ENCODE peak calls at places on chromosome 1, in six cellular contexts. K is A549, X is HepG2, T is GM12878, H is upper lobe of left lung, V is K562. O is an unnamed sample.

GRCh38 chr1:183810172-183810571 is 5.3 kb downstream of the RGL1 start:
- ATAC-seq in K (no peak), X (no peak), T (peak), H (no peak), V (no peak), O (no peak)

GRCh38 chr1:82398357-82398756 is 597.6 kb downstream of the ADGRL2 start:
- ATAC-seq in K (no peak), X (no peak), T (no peak), H (no peak), V (no peak), O (no peak)

GRCh38 chr1:158564608-158565007 is 5.8 kb downstream of the OR6P1 start:
- ATAC-seq in K (no peak), X (no peak), T (no peak), H (no peak), V (no peak), O (no peak)

GRCh38 chr1:34929853-34930701 is 627 bp upstream of the DLGAP3 start:
- ATAC-seq in K (no peak), X (peak), T (no peak), H (no peak), V (no peak), O (no peak)

GRCh38 chr1:78560811-78561210 is 59.4 kb upstream of the IFI44L start:
- ATAC-seq in K (no peak), X (no peak), T (no peak), H (no peak), V (no peak), O (no peak)

GRCh38 chr1:18128298-18128697 is 20.7 kb downstream of the IGSF21 start:
- ATAC-seq in K (no peak), X (peak), T (no peak), H (no peak), V (no peak), O (no peak)

GRCh38 chr1:9262096-9262495 is 27.5 kb downstream of the H6PD start:
- ATAC-seq in K (no peak), X (no peak), T (no peak), H (no peak), V (no peak), O (no peak)

GRCh38 chr1:246608616-246609376 is 42.5 kb downstream of the CNST start:
- ATAC-seq in K (peak), X (peak), T (peak), H (peak), V (peak), O (peak)

GRCh38 chr1:204102029-204102611 is 29.2 kb downstream of the SOX13 start:
- ATAC-seq in K (no peak), X (peak), T (no peak), H (no peak), V (peak), O (no peak)

GRCh38 chr1:39915499-39916129 is 13.9 kb upstream of the MYCL start:
- ATAC-seq in K (no peak), X (peak), T (no peak), H (no peak), V (no peak), O (no peak)

GRCh38 chr1:174850726-174851125 is 149.0 kb upstream of the CACYBP start:
- ATAC-seq in K (no peak), X (no peak), T (no peak), H (no peak), V (no peak), O (no peak)

GRCh38 chr1:186845581-186846210 is 16.9 kb downstream of the PLA2G4A start:
- ATAC-seq in K (no peak), X (no peak), T (no peak), H (no peak), V (no peak), O (no peak)

GRCh38 chr1:4794020-4794780 is 139.8 kb downstream of the AJAP1 start:
- ATAC-seq in K (no peak), X (no peak), T (no peak), H (peak), V (no peak), O (no peak)

GRCh38 chr1:202130275-202130646 is 7.5 kb downstream of the GPR37L1 start:
- ATAC-seq in K (peak), X (no peak), T (no peak), H (no peak), V (no peak), O (no peak)

GRCh38 chr1:209076688-209077087 is 506.8 kb upstream of the CAMK1G start:
- ATAC-seq in K (no peak), X (peak), T (peak), H (no peak), V (no peak), O (no peak)

GRCh38 chr1:58816747-58817221 is 32.9 kb upstream of the JUN start:
- ATAC-seq in K (no peak), X (no peak), T (no peak), H (no peak), V (no peak), O (no peak)

GRCh38 chr1:58814251-58815068 is 30.6 kb upstream of the JUN start:
- ATAC-seq in K (no peak), X (no peak), T (no peak), H (peak), V (no peak), O (peak)

GRCh38 chr1:58815680-58816071 is 31.8 kb upstream of the JUN start:
- ATAC-seq in K (peak), X (peak), T (peak), H (no peak), V (peak), O (peak)

GRCh38 chr1:58815069-58815679 is 31.3 kb upstream of the JUN start:
- ATAC-seq in K (peak), X (peak), T (peak), H (peak), V (peak), O (peak)

DNA sequence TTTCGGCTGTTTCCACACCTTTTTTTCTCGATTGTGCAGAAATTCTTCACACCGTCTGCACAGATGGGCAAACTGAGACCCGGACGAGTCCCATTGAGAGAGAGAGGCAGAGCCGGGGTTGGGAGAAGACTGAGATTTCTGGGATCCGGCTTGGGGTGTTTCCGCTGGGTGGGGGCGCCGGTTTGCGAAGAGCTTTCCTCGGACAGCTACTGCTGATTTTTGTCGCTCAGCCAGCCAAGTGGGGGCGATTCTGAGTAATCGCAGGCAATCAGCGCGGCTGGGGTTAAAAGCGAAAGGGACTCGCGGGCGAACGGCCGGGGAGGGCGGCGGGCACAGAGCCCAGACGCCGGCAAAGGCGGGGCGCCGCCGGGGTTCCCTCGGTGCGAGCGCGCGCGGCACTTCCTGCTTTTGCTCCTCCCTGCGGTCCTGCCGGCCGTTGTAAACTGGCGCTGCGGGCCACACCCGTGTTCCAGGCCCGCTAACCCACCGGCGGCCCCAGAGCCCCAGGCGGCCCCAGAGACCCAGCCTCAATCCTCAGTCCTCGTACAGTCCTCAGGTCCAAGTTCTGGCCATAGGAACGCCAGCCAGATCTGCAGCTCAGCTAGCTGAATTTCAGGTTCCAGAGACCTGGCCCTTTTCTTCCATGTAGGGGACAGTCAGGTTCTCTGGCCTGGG is 32.4 kb upstream of the JUN start:
- ATAC-seq in K (peak), X (peak), T (peak), H (peak), V (peak), O (peak)
- TF ChIP-seq EP300 in K (peak), X (no peak), T (no peak), H (no peak), V (peak), O (no peak)

GRCh38 chr1:243728192-243728570 is 121.9 kb downstream of the AKT3 start:
- ATAC-seq in K (no peak), X (no peak), T (no peak), H (no peak), V (no peak), O (no peak)
- TF ChIP-seq EP300 in K (no peak), X (no peak), T (no peak), H (no peak), V (no peak), O (no peak)

GRCh38 chr1:192238421-192238820 is 78.4 kb upstream of the RGS21 start:
- ATAC-seq in K (no peak), X (no peak), T (no peak), H (no peak), V (peak), O (no peak)

GRCh38 chr1:192227330-192227729 is 69.1 kb downstream of the RGS18 start:
- ATAC-seq in K (no peak), X (no peak), T (no peak), H (no peak), V (no peak), O (no peak)

GRCh38 chr1:192235127-192235526 is 76.9 kb downstream of the RGS18 start:
- ATAC-seq in K (no peak), X (no peak), T (no peak), H (no peak), V (peak), O (no peak)

GRCh38 chr1:192232859-192233417 is 74.7 kb downstream of the RGS18 start:
- ATAC-seq in K (no peak), X (no peak), T (no peak), H (no peak), V (peak), O (no peak)
- TF ChIP-seq EP300 in K (no peak), X (no peak), T (no peak), H (no peak), V (no peak), O (no peak)

GRCh38 chr1:31238986-31239613 is 587 bp downstream of the NKAIN1 start:
- ATAC-seq in K (peak), X (peak), T (peak), H (no peak), V (peak), O (peak)
- TF ChIP-seq EP300 in K (no peak), X (no peak), T (no peak), H (no peak), V (no peak), O (no peak)

DNA sequence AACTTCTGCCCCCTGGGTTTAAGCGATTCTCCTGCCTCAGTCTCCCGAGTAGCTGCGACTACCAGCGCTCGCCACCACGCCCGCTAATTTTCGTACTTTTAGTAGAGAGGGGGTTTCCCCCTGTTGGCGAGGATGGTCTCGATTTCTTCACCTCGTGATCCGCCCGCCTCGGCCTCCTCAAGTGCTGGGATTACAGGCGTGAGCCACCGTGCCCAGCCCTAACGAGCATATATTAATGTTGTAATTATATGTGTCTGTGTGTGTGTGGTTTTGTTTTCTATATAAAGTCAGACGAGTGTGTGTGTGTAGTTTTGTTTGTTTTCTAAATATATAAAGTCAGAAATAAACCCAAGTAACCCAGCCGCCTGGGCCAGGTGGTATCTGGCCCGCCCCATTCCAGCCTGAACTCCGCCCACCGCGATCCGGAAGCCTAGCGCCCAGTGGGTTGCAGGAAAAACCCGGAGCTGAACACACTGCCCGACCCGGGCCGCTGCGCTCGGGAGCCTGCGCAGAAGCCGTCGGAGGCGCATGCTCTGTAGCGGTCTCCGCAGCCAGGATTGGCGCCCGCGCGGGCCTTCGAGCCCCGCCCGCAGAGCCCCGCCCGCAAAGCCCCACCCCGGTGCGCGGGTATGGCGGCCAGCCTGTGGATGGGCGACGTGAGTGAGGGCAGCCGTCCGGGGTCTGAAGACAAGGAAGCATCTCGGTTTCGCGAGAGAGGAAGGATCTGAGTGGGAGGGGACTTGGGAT is at the start of gene TRNAU1AP:
- ATAC-seq in K (peak), X (peak), T (peak), H (peak), V (peak), O (peak)
- TF ChIP-seq EP300 in K (no peak), X (no peak), T (no peak), H (no peak), V (peak), O (no peak)

GRCh38 chr1:1162597-1163537 is 10.8 kb upstream of the TTLL10 start:
- ATAC-seq in K (no peak), X (no peak), T (no peak), H (peak), V (no peak), O (no peak)
- TF ChIP-seq EP300 in K (no peak), X (no peak), T (no peak), H (no peak), V (no peak), O (no peak)

DNA sequence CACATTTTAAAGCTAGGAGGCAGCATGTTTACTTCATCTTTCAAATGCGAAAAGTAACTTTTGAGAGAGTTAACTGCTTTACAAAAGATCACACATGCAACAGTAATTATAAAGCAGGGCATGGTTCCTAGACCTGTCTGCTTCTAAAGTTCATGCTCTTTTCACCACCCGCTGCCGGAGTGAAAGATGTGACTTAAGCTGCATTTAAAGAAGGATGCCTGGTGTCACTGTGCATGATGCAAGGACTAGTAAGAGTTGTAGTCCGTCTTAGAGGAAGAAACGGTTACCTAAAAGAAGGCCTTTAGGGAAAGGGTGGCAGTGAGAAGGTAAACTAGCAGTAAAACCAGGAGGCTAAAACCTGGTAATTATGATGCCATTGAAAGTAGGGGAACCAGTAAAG is 1689.1 kb downstream of the KCNT2 start:
- ATAC-seq in K (no peak), X (no peak), T (no peak), H (no peak), V (peak), O (no peak)
- TF ChIP-seq EP300 in K (no peak), X (no peak), T (no peak), H (no peak), V (peak), O (no peak)

GRCh38 chr1:167442142-167442848 is 76.0 kb downstream of the CD247 start:
- ATAC-seq in K (peak), X (peak), T (peak), H (peak), V (peak), O (peak)
- TF ChIP-seq EP300 in K (no peak), X (no peak), T (no peak), H (no peak), V (no peak), O (no peak)

GRCh38 chr1:150560986-150561829 is 12.0 kb downstream of the ADAMTSL4 start:
- ATAC-seq in K (peak), X (peak), T (peak), H (peak), V (peak), O (peak)
- TF ChIP-seq EP300 in K (no peak), X (no peak), T (no peak), H (peak), V (no peak), O (peak)

O was measured in gastroesophageal sphincter.